ENCODE peak calls at places on chromosomes 1 and 21, in five cellular contexts. F is neural crest cell, R is cardiac septum, X is T-helper 2 cell, Y is kidney glomerular epithelial cell. V is an unnamed sample.

GRCh38 chr1:41804176-41804575 is 114.5 kb downstream of the HIVEP3 start:
- DNase-seq in F (no peak), R (no peak), X (no peak), Y (no peak), V (no peak)

GRCh38 chr1:32048440-32048839 is 24.3 kb upstream of the TMEM39B start:
- DNase-seq in F (no peak), R (no peak), X (no peak), Y (no peak), V (no peak)

GRCh38 chr1:241838831-241839365 is 9.1 kb upstream of the EXO1 start:
- DNase-seq in F (no peak), R (no peak), X (no peak), Y (no peak), V (no peak)

GRCh38 chr1:167357305-167357704 is 136.6 kb downstream of the POU2F1 start:
- DNase-seq in F (no peak), R (no peak), X (no peak), Y (no peak), V (no peak)

GRCh38 chr1:46650491-46650890 is 17.7 kb downstream of the ATPAF1 start:
- DNase-seq in F (no peak), R (no peak), X (no peak), Y (no peak), V (no peak)

GRCh38 chr1:210117198-210117597 is 115.4 kb upstream of the SERTAD4 start:
- DNase-seq in F (no peak), R (no peak), X (no peak), Y (no peak), V (no peak)

GRCh38 chr1:86753700-86754099 is 49.3 kb downstream of the SH3GLB1 start:
- DNase-seq in F (no peak), R (no peak), X (no peak), Y (no peak), V (no peak)

GRCh38 chr21:45856422-45856821 is 125.1 kb upstream of the COL6A1 start:
- DNase-seq in F (no peak), R (peak), X (no peak), Y (no peak), V (no peak)

GRCh38 chr1:210683403-210684047 is 354.8 kb downstream of the HHAT start:
- DNase-seq in F (no peak), R (no peak), X (no peak), Y (no peak), V (no peak)

GRCh38 chr1:42966688-42967609 is 8.3 kb upstream of the SLC2A1 start:
- DNase-seq in F (no peak), R (no peak), X (no peak), Y (peak), V (no peak)

GRCh38 chr1:66526991-66527390 is 7.0 kb upstream of the SGIP1 start:
- DNase-seq in F (no peak), R (no peak), X (no peak), Y (no peak), V (no peak)

GRCh38 chr1:41498391-41498790 is 13.9 kb upstream of the EDN2 start:
- DNase-seq in F (no peak), R (no peak), X (no peak), Y (peak), V (no peak)

GRCh38 chr1:23558140-23558871 is 995 bp downstream of the ID3 start:
- DNase-seq in F (no peak), R (peak), X (peak), Y (peak), V (peak)

GRCh38 chr1:241639653-241640148 is 468 bp downstream of the CHML start:
- DNase-seq in F (peak), R (no peak), X (no peak), Y (no peak), V (peak)

GRCh38 chr1:156502749-156503671 is 2.4 kb upstream of the MEF2D start:
- DNase-seq in F (no peak), R (peak), X (no peak), Y (peak), V (no peak)